ENCODE peak calls at places on chromosomes 3 and 15, in four cellular contexts. S, C, K and W are unnamed samples.

GRCh38 chr3:33360136-33360825 is 79.9 kb downstream of the UBP1 start:
- DNase-seq in S (no peak), C (no peak), K (no peak), W (no peak)

GRCh38 chr15:50876989-50877360 is 31.5 kb upstream of the AP4E1 start:
- DNase-seq in S (peak), C (peak), K (peak), W (peak)

GRCh38 chr15:38879909-38880471 is 315.4 kb upstream of the RASGRP1 start:
- DNase-seq in S (no peak), C (no peak), K (no peak), W (no peak)

GRCh38 chr15:27826902-27827321 is 272.2 kb downstream of the OCA2 start:
- DNase-seq in S (no peak), C (no peak), K (no peak), W (no peak)

GRCh38 chr3:40073310-40074007 is 236.0 kb upstream of the EIF1B start:
- DNase-seq in S (no peak), C (no peak), K (peak), W (peak)

GRCh38 chr3:128800241-128801187 is 74.5 kb downstream of the RAB7A start:
- DNase-seq in S (no peak), C (no peak), K (no peak), W (no peak)

GRCh38 chr3:182925330-182925943 is 54.9 kb downstream of the DCUN1D1 start:
- DNase-seq in S (no peak), C (peak), K (no peak), W (no peak)

GRCh38 chr3:24686764-24687163 is 192.1 kb upstream of the THRB start:
- DNase-seq in S (no peak), C (no peak), K (no peak), W (no peak)

GRCh38 chr3:59895972-59896371 is 846.1 kb upstream of the CFAP20DC start:
- DNase-seq in S (no peak), C (no peak), K (no peak), W (no peak)

GRCh38 chr3:49568965-49569364 is 14.7 kb downstream of the BSN start:
- DNase-seq in S (no peak), C (no peak), K (no peak), W (no peak)

GRCh38 chr3:197135212-197135611 is 105.6 kb upstream of the MELTF start:
- DNase-seq in S (no peak), C (no peak), K (no peak), W (no peak)

GRCh38 chr15:31437686-31438085 is 111.1 kb downstream of the KLF13 start:
- DNase-seq in S (no peak), C (no peak), K (no peak), W (no peak)

GRCh38 chr15:95872366-95872771 is 458.1 kb upstream of the NR2F2 start:
- DNase-seq in S (no peak), C (no peak), K (no peak), W (no peak)

GRCh38 chr3:62870321-62870720 is 4.9 kb downstream of the CADPS start:
- DNase-seq in S (no peak), C (no peak), K (no peak), W (no peak)

GRCh38 chr3:123194552-123194951 is 7.2 kb upstream of the SEC22A start:
- DNase-seq in S (no peak), C (no peak), K (peak), W (peak)

GRCh38 chr15:40914486-40914885 is 14.7 kb upstream of the DLL4 start:
- DNase-seq in S (no peak), C (no peak), K (no peak), W (peak)

GRCh38 chr3:106338582-106339219 is 469.9 kb upstream of the CBLB start:
- DNase-seq in S (no peak), C (no peak), K (no peak), W (no peak)

GRCh38 chr3:184688251-184688851 is 23.5 kb downstream of the MAGEF1 start:
- DNase-seq in S (no peak), C (no peak), K (no peak), W (peak)

GRCh38 chr3:52973806-52974205 is 72.1 kb downstream of the SFMBT1 start:
- DNase-seq in S (no peak), C (no peak), K (no peak), W (no peak)

GRCh38 chr15:48965972-48966371 is 2.3 kb upstream of the SHC4 start:
- DNase-seq in S (no peak), C (no peak), K (no peak), W (peak)

GRCh38 chr3:43759297-43759782 is 68.6 kb downstream of the ABHD5 start:
- DNase-seq in S (no peak), C (no peak), K (peak), W (no peak)

GRCh38 chr15:88529021-88529630 is 17.4 kb downstream of the DET1 start:
- DNase-seq in S (no peak), C (no peak), K (no peak), W (no peak)

GRCh38 chr15:32790352-32790999 is 72.7 kb downstream of the GREM1 start:
- DNase-seq in S (no peak), C (no peak), K (no peak), W (no peak)

GRCh38 chr15:55197362-55197705 is 593 bp upstream of the RSL24D1 start:
- DNase-seq in S (no peak), C (no peak), K (no peak), W (no peak)

GRCh38 chr3:134796313-134797079 is 1.4 kb downstream of the EPHB1 start:
- DNase-seq in S (no peak), C (peak), K (peak), W (peak)

GRCh38 chr15:32651229-32651837 is 9.8 kb downstream of the SCG5 start:
- DNase-seq in S (no peak), C (peak), K (peak), W (peak)

GRCh38 chr15:45827275-45827674 is 192.4 kb downstream of the SQOR start:
- DNase-seq in S (no peak), C (no peak), K (no peak), W (no peak)

GRCh38 chr3:114874447-114874846 is 272.6 kb downstream of the ZBTB20 start:
- DNase-seq in S (no peak), C (no peak), K (no peak), W (no peak)

GRCh38 chr15:63718590-63719035 is 115.1 kb downstream of the HERC1 start:
- DNase-seq in S (no peak), C (no peak), K (no peak), W (no peak)

GRCh38 chr3:141410408-141410807 is 42.1 kb downstream of the ZBTB38 start:
- DNase-seq in S (no peak), C (no peak), K (no peak), W (no peak)

GRCh38 chr3:160577551-160578195 is 12.3 kb upstream of the KPNA4 start:
- DNase-seq in S (no peak), C (no peak), K (no peak), W (peak)

GRCh38 chr15:97903560-97904195 is 56.8 kb upstream of the ARRDC4 start:
- DNase-seq in S (no peak), C (no peak), K (no peak), W (no peak)

GRCh38 chr15:86433983-86434382 is 354.3 kb downstream of the AGBL1 start:
- DNase-seq in S (no peak), C (no peak), K (no peak), W (no peak)

GRCh38 chr3:109113361-109113760 is 4.6 kb downstream of the MORC1 start:
- DNase-seq in S (no peak), C (no peak), K (no peak), W (no peak)

GRCh38 chr3:155418426-155418825 is 124.9 kb upstream of the STRIT1 start:
- DNase-seq in S (no peak), C (peak), K (no peak), W (no peak)